ENCODE peak calls at places on chromosomes 11 and 22, in six cellular contexts. One of them, this sample, is unnamed.

GRCh38 chr11:32161293-32161692 is 70.4 kb downstream of the RCN1 start:
- DNase-seq in H9: no peak
- DNase-seq in IMR-90: no peak
- DNase-seq in neuronal stem cell: no peak
- DNase-seq in trophoblast cell: no peak
- DNase-seq in H1: no peak
- DNase-seq in this sample: no peak

GRCh38 chr22:34105461-34106062 is 185.3 kb upstream of the LARGE1 start:
- DNase-seq in H9: peak; percentile 85
- DNase-seq in IMR-90: no peak
- DNase-seq in neuronal stem cell: peak; percentile 62
- DNase-seq in trophoblast cell: peak; percentile 1
- DNase-seq in H1: peak; percentile 91
- DNase-seq in this sample: no peak

GRCh38 chr22:48256041-48256739 is 1493.7 kb downstream of the TBC1D22A start:
- DNase-seq in H9: no peak
- DNase-seq in IMR-90: no peak
- DNase-seq in neuronal stem cell: no peak
- DNase-seq in trophoblast cell: no peak
- DNase-seq in H1: no peak
- DNase-seq in this sample: no peak

GRCh38 chr11:17544181-17544622 is at the start of gene USH1C:
- DNase-seq in H9: peak; percentile 85
- DNase-seq in IMR-90: no peak
- DNase-seq in neuronal stem cell: no peak
- DNase-seq in trophoblast cell: no peak
- DNase-seq in H1: peak; percentile 95
- DNase-seq in this sample: no peak

GRCh38 chr11:74754507-74755255 is 6.0 kb downstream of the RNF169 start:
- DNase-seq in H9: no peak
- DNase-seq in IMR-90: peak; percentile 96
- DNase-seq in neuronal stem cell: no peak
- DNase-seq in trophoblast cell: peak; percentile 94
- DNase-seq in H1: no peak
- DNase-seq in this sample: peak; percentile 95

GRCh38 chr11:13328276-13328675 is 50.7 kb downstream of the BMAL1 start:
- DNase-seq in H9: no peak
- DNase-seq in IMR-90: no peak
- DNase-seq in neuronal stem cell: no peak
- DNase-seq in trophoblast cell: no peak
- DNase-seq in H1: no peak
- DNase-seq in this sample: no peak

GRCh38 chr11:101721270-101721669 is 137.5 kb upstream of the TRPC6 start:
- DNase-seq in H9: no peak
- DNase-seq in IMR-90: peak; percentile 1
- DNase-seq in neuronal stem cell: no peak
- DNase-seq in trophoblast cell: no peak
- DNase-seq in H1: no peak
- DNase-seq in this sample: no peak

GRCh38 chr11:131408011-131408640 is 37.7 kb downstream of the NTM start:
- DNase-seq in H9: peak; percentile 49
- DNase-seq in IMR-90: peak; percentile 28
- DNase-seq in neuronal stem cell: no peak
- DNase-seq in trophoblast cell: peak; percentile 94
- DNase-seq in H1: peak; percentile 59
- DNase-seq in this sample: peak; percentile 53

GRCh38 chr11:94831529-94831928 is 63.4 kb downstream of the AMOTL1 start:
- DNase-seq in H9: no peak
- DNase-seq in IMR-90: no peak
- DNase-seq in neuronal stem cell: no peak
- DNase-seq in trophoblast cell: no peak
- DNase-seq in H1: no peak
- DNase-seq in this sample: no peak

GRCh38 chr11:24155792-24156191 is 341.1 kb upstream of the LUZP2 start:
- DNase-seq in H9: peak; percentile 63
- DNase-seq in IMR-90: no peak
- DNase-seq in neuronal stem cell: no peak
- DNase-seq in trophoblast cell: no peak
- DNase-seq in H1: no peak
- DNase-seq in this sample: no peak

GRCh38 chr11:119015054-119015611 is 3.0 kb downstream of the RPS25 start:
- DNase-seq in H9: no peak
- DNase-seq in IMR-90: no peak
- DNase-seq in neuronal stem cell: no peak
- DNase-seq in trophoblast cell: peak; percentile 44
- DNase-seq in H1: no peak
- DNase-seq in this sample: no peak

GRCh38 chr11:121032546-121032945 is 8.6 kb downstream of the TBCEL start:
- DNase-seq in H9: no peak
- DNase-seq in IMR-90: no peak
- DNase-seq in neuronal stem cell: no peak
- DNase-seq in trophoblast cell: peak; percentile 75
- DNase-seq in H1: no peak
- DNase-seq in this sample: no peak

GRCh38 chr11:117620659-117621058 is 176.4 kb downstream of the DSCAML1 start:
- DNase-seq in H9: no peak
- DNase-seq in IMR-90: no peak
- DNase-seq in neuronal stem cell: no peak
- DNase-seq in trophoblast cell: no peak
- DNase-seq in H1: no peak
- DNase-seq in this sample: no peak

GRCh38 chr11:11774928-11775327 is 66.8 kb upstream of the USP47 start:
- DNase-seq in H9: no peak
- DNase-seq in IMR-90: no peak
- DNase-seq in neuronal stem cell: no peak
- DNase-seq in trophoblast cell: no peak
- DNase-seq in H1: no peak
- DNase-seq in this sample: no peak
- H3K14ac ChIP-seq in H9: no peak overlapping the region
- H3K14ac ChIP-seq in IMR-90: no peak overlapping the region
- H3K14ac ChIP-seq in neuronal stem cell: no peak overlapping the region
- H3K14ac ChIP-seq in trophoblast cell: no peak overlapping the region
- H3K14ac ChIP-seq in H1: no peak overlapping the region
- H3K14ac ChIP-seq in this sample: no peak overlapping the region

DNA sequence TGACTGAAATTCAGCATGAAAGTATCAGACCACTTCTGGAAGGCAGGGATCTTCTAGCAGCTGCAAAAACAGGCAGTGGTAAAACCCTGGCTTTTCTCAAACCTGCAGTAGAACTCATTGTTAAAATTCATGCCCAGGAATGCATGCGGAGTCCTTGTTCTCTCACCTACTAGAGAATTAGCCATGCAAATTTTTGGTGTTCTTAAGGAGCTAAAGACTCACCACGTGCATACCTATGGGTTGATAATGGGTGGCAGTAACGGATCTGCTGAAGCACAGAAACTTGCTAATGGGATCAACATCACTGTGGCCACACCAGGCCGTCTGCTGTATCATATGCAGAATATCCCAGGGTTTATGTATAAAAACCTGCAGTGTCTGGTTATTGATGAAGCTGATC is 19.1 kb downstream of the ZBTB44 start:
- DNase-seq in H9: peak; percentile 49
- DNase-seq in IMR-90: no peak
- DNase-seq in neuronal stem cell: no peak
- DNase-seq in trophoblast cell: peak; percentile 27
- DNase-seq in H1: no peak
- DNase-seq in this sample: no peak
- H3K4ac ChIP-seq in H9: no peak overlapping the region
- H3K4ac ChIP-seq in IMR-90: no peak overlapping the region
- H3K4ac ChIP-seq in neuronal stem cell: no peak overlapping the region
- H3K4ac ChIP-seq in trophoblast cell: no peak overlapping the region
- H3K4ac ChIP-seq in H1: no peak overlapping the region
- H3K4ac ChIP-seq in this sample: no peak overlapping the region

DNA sequence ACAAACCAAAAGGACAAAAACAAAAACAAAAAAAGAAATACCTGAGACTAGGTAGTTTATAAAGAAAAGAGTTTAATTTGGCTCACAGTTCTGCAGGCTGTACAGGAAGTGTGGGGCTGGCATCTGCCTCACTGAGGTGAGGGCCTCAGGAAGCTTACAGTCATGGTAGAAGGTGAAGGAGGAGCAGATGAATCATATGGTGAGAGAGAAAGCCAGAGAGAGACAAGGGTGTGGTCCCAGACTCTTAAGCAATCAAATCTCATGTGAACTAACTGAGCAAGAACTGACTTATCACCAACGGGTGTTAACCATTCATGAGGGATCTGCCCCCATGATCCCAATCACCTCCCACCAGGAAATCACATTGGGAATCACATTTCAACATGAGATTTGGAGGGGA is 58.8 kb upstream of the ZBED5 start:
- DNase-seq in H9: no peak
- DNase-seq in IMR-90: no peak
- DNase-seq in neuronal stem cell: no peak
- DNase-seq in trophoblast cell: no peak
- DNase-seq in H1: no peak
- DNase-seq in this sample: no peak
- H3K14ac ChIP-seq in H9: no peak overlapping the region
- H3K14ac ChIP-seq in IMR-90: no peak overlapping the region
- H3K14ac ChIP-seq in neuronal stem cell: no peak overlapping the region
- H3K14ac ChIP-seq in trophoblast cell: no peak overlapping the region
- H3K14ac ChIP-seq in H1: no peak overlapping the region
- H3K14ac ChIP-seq in this sample: no peak overlapping the region

GRCh38 chr22:29387921-29388758 is at the start of gene AP1B1:
- DNase-seq in H9: peak; percentile 96
- DNase-seq in IMR-90: peak; percentile 84
- DNase-seq in neuronal stem cell: peak; percentile 84
- DNase-seq in trophoblast cell: peak; percentile 98
- DNase-seq in H1: peak; percentile 96
- DNase-seq in this sample: peak; percentile 88
- H3K4ac ChIP-seq in H9: no peak within 1 kb of the TSS
- H3K4ac ChIP-seq in IMR-90: peak within 1 kb of the TSS; percentile 59
- H3K4ac ChIP-seq in neuronal stem cell: no peak within 1 kb of the TSS
- H3K4ac ChIP-seq in trophoblast cell: peak within 1 kb of the TSS; percentile 77
- H3K4ac ChIP-seq in H1: no peak within 1 kb of the TSS
- H3K4ac ChIP-seq in this sample: peak within 1 kb of the TSS; percentile 68